ENCODE peak calls at places on chromosomes 12 and 14, in four cellular contexts. One of them, this sample, is unnamed.

GRCh38 chr14:96616168-96616681 is 114.0 kb downstream of the PAPOLA start:
- DNase-seq in HEK293T: no peak
- DNase-seq in HepG2: no peak
- DNase-seq in K562: no peak
- DNase-seq in this sample: peak; percentile 26

GRCh38 chr12:43309845-43310405 is 242.1 kb downstream of the ADAMTS20 start:
- DNase-seq in HEK293T: no peak
- DNase-seq in HepG2: no peak
- DNase-seq in K562: no peak
- DNase-seq in this sample: no peak

GRCh38 chr14:61528591-61529021 is 166.7 kb upstream of the HIF1A start:
- DNase-seq in HEK293T: no peak
- DNase-seq in HepG2: no peak
- DNase-seq in K562: no peak
- DNase-seq in this sample: no peak

GRCh38 chr14:84929834-84930233 is 600.1 kb upstream of the FLRT2 start:
- DNase-seq in HEK293T: no peak
- DNase-seq in HepG2: no peak
- DNase-seq in K562: no peak
- DNase-seq in this sample: no peak

GRCh38 chr12:34398366-34398705 is 376.0 kb downstream of the ALG10 start:
- DNase-seq in HEK293T: no peak
- DNase-seq in HepG2: no peak
- DNase-seq in K562: no peak
- DNase-seq in this sample: peak; percentile 2

GRCh38 chr12:12684375-12685106 is 11.4 kb downstream of the GPR19 start:
- DNase-seq in HEK293T: no peak
- DNase-seq in HepG2: peak; percentile 13
- DNase-seq in K562: peak; percentile 31
- DNase-seq in this sample: peak; percentile 83

GRCh38 chr12:103801709-103802585 is 39.1 kb downstream of the NT5DC3 start:
- DNase-seq in HEK293T: no peak
- DNase-seq in HepG2: peak; percentile 57
- DNase-seq in K562: no peak
- DNase-seq in this sample: no peak

GRCh38 chr12:75977952-75978671 is 53.5 kb downstream of the PHLDA1 start:
- DNase-seq in HEK293T: peak; percentile 26
- DNase-seq in HepG2: peak; percentile 100
- DNase-seq in K562: peak; percentile 82
- DNase-seq in this sample: no peak

GRCh38 chr14:22225526-22226133 is 363.4 kb downstream of the DAD1 start:
- DNase-seq in HEK293T: no peak
- DNase-seq in HepG2: no peak
- DNase-seq in K562: no peak
- DNase-seq in this sample: no peak

GRCh38 chr12:99455350-99456037 is 192.1 kb upstream of the GARIN6 start:
- DNase-seq in HEK293T: no peak
- DNase-seq in HepG2: no peak
- DNase-seq in K562: no peak
- DNase-seq in this sample: peak; percentile 22

GRCh38 chr14:103149847-103150246 is 26.6 kb downstream of the TNFAIP2 start:
- DNase-seq in HEK293T: no peak
- DNase-seq in HepG2: no peak
- DNase-seq in K562: no peak
- DNase-seq in this sample: no peak

GRCh38 chr12:111363578-111363977 is 5.3 kb downstream of the PHETA1 start:
- DNase-seq in HEK293T: no peak
- DNase-seq in HepG2: no peak
- DNase-seq in K562: no peak
- DNase-seq in this sample: no peak

GRCh38 chr14:21526672-21527319 is 650 bp upstream of the SALL2 start:
- DNase-seq in HEK293T: no peak
- DNase-seq in HepG2: no peak
- DNase-seq in K562: peak; percentile 50
- DNase-seq in this sample: peak; percentile 82

GRCh38 chr14:77111021-77111420 is 13.0 kb downstream of the CIPC start:
- DNase-seq in HEK293T: no peak
- DNase-seq in HepG2: no peak
- DNase-seq in K562: no peak
- DNase-seq in this sample: peak; percentile 69

GRCh38 chr12:32533971-32534590 is 134.7 kb downstream of the FGD4 start:
- DNase-seq in HEK293T: peak; percentile 58
- DNase-seq in HepG2: peak; percentile 94
- DNase-seq in K562: peak; percentile 4
- DNase-seq in this sample: no peak

GRCh38 chr14:80634106-80634758 is 307.3 kb downstream of the CEP128 start:
- DNase-seq in HEK293T: no peak
- DNase-seq in HepG2: no peak
- DNase-seq in K562: peak; percentile 0
- DNase-seq in this sample: no peak

GRCh38 chr12:8692573-8692972 is 5.2 kb upstream of the RIMKLB start:
- DNase-seq in HEK293T: peak; percentile 33
- DNase-seq in HepG2: no peak
- DNase-seq in K562: peak; percentile 51
- DNase-seq in this sample: peak; percentile 74

GRCh38 chr12:52081263-52081733 is 1.8 kb downstream of the SMIM41 start:
- DNase-seq in HEK293T: no peak
- DNase-seq in HepG2: no peak
- DNase-seq in K562: no peak
- DNase-seq in this sample: no peak

GRCh38 chr12:86389949-86390348 is 133.8 kb upstream of the MGAT4C start:
- DNase-seq in HEK293T: no peak
- DNase-seq in HepG2: no peak
- DNase-seq in K562: no peak
- DNase-seq in this sample: no peak

GRCh38 chr14:105412768-105413541 is 6.7 kb upstream of the MTA1 start:
- DNase-seq in HEK293T: no peak
- DNase-seq in HepG2: no peak
- DNase-seq in K562: no peak
- DNase-seq in this sample: peak; percentile 11

GRCh38 chr12:84362552-84362897 is 550.1 kb downstream of the SLC6A15 start:
- DNase-seq in HEK293T: no peak
- DNase-seq in HepG2: no peak
- DNase-seq in K562: no peak
- DNase-seq in this sample: no peak

DNA sequence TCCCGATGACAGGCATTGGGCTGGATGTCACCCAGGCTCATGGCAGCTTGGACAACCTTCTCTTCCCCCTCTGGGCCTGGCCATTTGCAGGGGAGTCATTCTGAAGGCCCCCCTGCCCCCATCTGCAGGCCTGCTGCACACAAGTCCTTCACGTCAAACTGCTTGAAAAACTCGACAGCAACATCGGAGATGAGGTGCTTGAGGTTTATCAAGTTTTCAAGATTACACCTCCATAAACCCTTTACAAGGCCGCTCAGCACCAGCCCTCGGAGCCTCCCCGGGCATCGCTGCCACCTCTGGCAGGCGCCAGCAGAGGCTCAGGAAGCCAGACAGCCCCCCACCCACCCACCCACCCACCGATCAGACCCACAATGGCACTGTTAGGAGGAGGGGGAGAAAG is 166.0 kb upstream of the GSC start:
- DNase-seq in HEK293T: no peak
- DNase-seq in HepG2: no peak
- DNase-seq in K562: no peak
- DNase-seq in this sample: no peak
- TF ChIP-seq ELF4 in HEK293T: no peak
- TF ChIP-seq ELF4 in HepG2: no peak
- TF ChIP-seq ELF4 in K562: no peak
- TF ChIP-seq ELF4 in this sample: no peak

GRCh38 chr14:59306775-59307174 is 118.3 kb downstream of the DAAM1 start:
- DNase-seq in HEK293T: no peak
- DNase-seq in HepG2: no peak
- DNase-seq in K562: no peak
- DNase-seq in this sample: no peak
- TF ChIP-seq ELF4 in HEK293T: no peak
- TF ChIP-seq ELF4 in HepG2: no peak
- TF ChIP-seq ELF4 in K562: no peak
- TF ChIP-seq ELF4 in this sample: no peak

GRCh38 chr12:114445401-114446323 is 39.7 kb upstream of the TBX5 start:
- DNase-seq in HEK293T: no peak
- DNase-seq in HepG2: no peak
- DNase-seq in K562: no peak
- DNase-seq in this sample: no peak

GRCh38 chr12:114447799-114448617 is 42.1 kb upstream of the TBX5 start:
- DNase-seq in HEK293T: no peak
- DNase-seq in HepG2: no peak
- DNase-seq in K562: no peak
- DNase-seq in this sample: no peak

GRCh38 chr12:114448618-114448933 is 42.6 kb upstream of the TBX5 start:
- DNase-seq in HEK293T: no peak
- DNase-seq in HepG2: no peak
- DNase-seq in K562: peak; percentile 30
- DNase-seq in this sample: peak; percentile 56

GRCh38 chr12:114444422-114445279 is 38.7 kb upstream of the TBX5 start:
- DNase-seq in HEK293T: no peak
- DNase-seq in HepG2: no peak
- DNase-seq in K562: peak; percentile 3
- DNase-seq in this sample: peak; percentile 38

GRCh38 chr12:114447274-114447716 is 41.4 kb upstream of the TBX5 start:
- DNase-seq in HEK293T: no peak
- DNase-seq in HepG2: no peak
- DNase-seq in K562: no peak
- DNase-seq in this sample: peak; percentile 50
- TF ChIP-seq ELF4 in HEK293T: no peak
- TF ChIP-seq ELF4 in HepG2: no peak
- TF ChIP-seq ELF4 in K562: no peak
- TF ChIP-seq ELF4 in this sample: no peak

DNA sequence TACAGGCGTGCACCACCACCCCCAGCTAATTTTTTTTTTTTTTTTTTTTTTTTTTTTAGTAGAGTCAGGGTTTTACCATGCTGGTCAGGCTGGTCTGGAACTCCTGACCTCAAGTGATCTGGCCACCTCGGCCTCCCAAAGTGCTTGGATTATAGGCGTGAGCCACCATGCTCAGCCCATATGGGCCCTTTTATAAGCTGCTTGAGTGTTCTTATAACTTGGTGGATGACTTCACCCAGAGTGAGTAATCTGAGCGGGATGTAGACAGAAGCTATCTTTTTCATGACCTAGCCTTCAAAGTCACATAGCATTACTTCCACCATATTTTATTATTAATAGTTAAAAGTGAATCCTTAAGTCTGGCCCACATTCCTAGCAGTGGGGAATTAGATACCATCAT is 16.4 kb downstream of the BBOF1 start:
- DNase-seq in HEK293T: no peak
- DNase-seq in HepG2: no peak
- DNase-seq in K562: no peak
- DNase-seq in this sample: no peak
- TF ChIP-seq ELF4 in HEK293T: no peak
- TF ChIP-seq ELF4 in HepG2: no peak
- TF ChIP-seq ELF4 in K562: no peak
- TF ChIP-seq ELF4 in this sample: no peak

GRCh38 chr12:62248873-62249272 is 11.3 kb upstream of the USP15 start:
- DNase-seq in HEK293T: no peak
- DNase-seq in HepG2: no peak
- DNase-seq in K562: peak; percentile 88
- DNase-seq in this sample: no peak

GRCh38 chr12:62251609-62251958 is 8.6 kb upstream of the USP15 start:
- DNase-seq in HEK293T: no peak
- DNase-seq in HepG2: no peak
- DNase-seq in K562: no peak
- DNase-seq in this sample: no peak

GRCh38 chr12:62252576-62252975 is 7.6 kb upstream of the USP15 start:
- DNase-seq in HEK293T: no peak
- DNase-seq in HepG2: no peak
- DNase-seq in K562: no peak
- DNase-seq in this sample: no peak

GRCh38 chr12:62249419-62249818 is 10.8 kb upstream of the USP15 start:
- DNase-seq in HEK293T: no peak
- DNase-seq in HepG2: no peak
- DNase-seq in K562: no peak
- DNase-seq in this sample: no peak

GRCh38 chr12:62250671-62251608 is 9.3 kb upstream of the USP15 start:
- DNase-seq in HEK293T: no peak
- DNase-seq in HepG2: no peak
- DNase-seq in K562: peak; percentile 93
- DNase-seq in this sample: no peak
- TF ChIP-seq ELF4 in HEK293T: no peak
- TF ChIP-seq ELF4 in HepG2: no peak
- TF ChIP-seq ELF4 in K562: no peak
- TF ChIP-seq ELF4 in this sample: no peak

DNA sequence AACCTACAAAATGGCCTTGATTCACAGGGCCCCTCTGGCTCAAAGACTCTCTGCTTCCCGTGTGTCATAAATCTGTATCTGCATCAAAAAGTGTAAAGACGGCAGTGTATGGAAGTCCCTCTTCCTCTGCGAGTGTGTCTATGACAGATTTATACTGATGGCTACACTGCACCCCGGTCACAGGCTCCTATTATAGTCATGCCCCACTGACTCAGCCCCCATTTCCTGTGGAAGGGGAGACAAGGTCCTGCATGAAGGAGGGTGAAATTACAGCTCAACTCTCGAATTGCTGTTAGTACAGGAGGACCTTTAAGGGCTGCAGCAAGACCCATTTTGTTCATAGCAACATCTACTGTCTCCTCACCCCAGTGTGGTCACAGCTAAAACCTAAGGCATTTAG is 68.6 kb downstream of the HMGA2 start:
- DNase-seq in HEK293T: no peak
- DNase-seq in HepG2: no peak
- DNase-seq in K562: no peak
- DNase-seq in this sample: no peak
- TF ChIP-seq ELF4 in HEK293T: no peak
- TF ChIP-seq ELF4 in HepG2: no peak
- TF ChIP-seq ELF4 in K562: no peak
- TF ChIP-seq ELF4 in this sample: no peak

GRCh38 chr12:114274131-114274530 is 131.8 kb downstream of the TBX5 start:
- DNase-seq in HEK293T: no peak
- DNase-seq in HepG2: no peak
- DNase-seq in K562: no peak
- DNase-seq in this sample: no peak
- TF ChIP-seq ELF4 in HEK293T: no peak
- TF ChIP-seq ELF4 in HepG2: no peak
- TF ChIP-seq ELF4 in K562: no peak
- TF ChIP-seq ELF4 in this sample: no peak

DNA sequence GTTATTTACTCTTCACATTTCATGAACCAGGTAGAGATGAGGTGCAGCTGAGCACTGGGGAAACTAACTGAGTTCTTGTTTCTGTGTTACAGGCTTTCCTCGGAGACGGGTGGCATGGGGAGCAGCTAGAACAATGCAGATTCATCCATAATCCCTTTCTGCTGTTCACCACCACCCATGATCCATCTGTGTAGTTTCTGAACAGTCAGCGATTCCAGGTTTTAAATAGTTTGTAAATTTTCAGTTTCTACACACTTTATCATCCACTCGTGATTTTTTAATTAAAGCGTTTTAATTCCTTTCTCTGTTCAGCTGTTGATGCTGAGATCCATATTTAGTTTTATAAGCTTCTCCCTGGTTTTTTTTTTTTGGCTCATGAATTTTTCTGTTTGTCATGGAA is 19.9 kb downstream of the MAP3K12 start:
- DNase-seq in HEK293T: no peak
- DNase-seq in HepG2: no peak
- DNase-seq in K562: no peak
- DNase-seq in this sample: no peak
- TF ChIP-seq ELF4 in HEK293T: no peak
- TF ChIP-seq ELF4 in HepG2: no peak
- TF ChIP-seq ELF4 in K562: no peak
- TF ChIP-seq ELF4 in this sample: no peak